ENCODE peak calls at places on chromosomes 2 and 18, in ten cellular contexts. A is cardiac muscle cell, R is PC-3, N is Peyer's patch, M is H1, U is upper lobe of right lung, G is sigmoid colon, C is stomach, F is breast epithelium, Y is psoas muscle. P is an unnamed sample. For H3K4me1, the result is how much of the 10 kb centered on the place peaks cover.

GRCh38 chr2:109030870-109031480 is 42.0 kb upstream of the EDAR start:
- DNase-seq in R (no peak), G (no peak), C (no peak), M (no peak), U (no peak), A (no peak), F (no peak), Y (no peak), N (peak), P (no peak)

GRCh38 chr2:200812122-200813022 is 662 bp downstream of the BZW1 start:
- DNase-seq in M (no peak), A (peak), Y (peak), R (peak), N (peak), F (peak), U (peak), C (peak), G (peak), P (peak)

GRCh38 chr2:235979753-235980459 is 188.3 kb downstream of the GBX2 start:
- DNase-seq in Y (no peak), G (no peak), C (no peak), M (no peak), A (peak), F (no peak), N (no peak), U (no peak), R (no peak), P (no peak)

GRCh38 chr2:131039908-131040660 is 53.2 kb downstream of the FAM168B start:
- DNase-seq in M (no peak), Y (no peak), N (no peak), U (peak), A (no peak), C (no peak), G (peak), F (no peak), R (no peak), P (no peak)

GRCh38 chr2:9673914-9674481 is 43.2 kb upstream of the YWHAQ start:
- DNase-seq in G (no peak), Y (no peak), C (no peak), F (no peak), N (no peak), M (no peak), A (no peak), U (no peak), R (no peak), P (no peak)

GRCh38 chr2:70888925-70889715 is 46.6 kb upstream of the ATP6V1B1 start:
- DNase-seq in U (no peak), F (no peak), C (peak), G (no peak), R (no peak), M (no peak), Y (no peak), N (no peak), A (peak), P (no peak)

GRCh38 chr18:55300469-55301195 is 287.4 kb downstream of the TCF4 start:
- DNase-seq in A (no peak), N (no peak), C (no peak), R (no peak), F (no peak), M (no peak), G (no peak), U (no peak), Y (peak), P (no peak)

GRCh38 chr2:108632748-108633147 is 86.5 kb upstream of the RANBP2 start:
- DNase-seq in G (no peak), C (no peak), F (no peak), M (no peak), U (no peak), N (no peak), A (no peak), R (no peak), Y (no peak), P (no peak)

GRCh38 chr18:4806342-4806741 is 351.2 kb upstream of the DLGAP1 start:
- DNase-seq in C (no peak), N (no peak), U (no peak), G (no peak), F (no peak), R (no peak), A (no peak), M (no peak), Y (no peak), P (no peak)

GRCh38 chr18:23178661-23179081 is 43.4 kb downstream of the CABLES1 start:
- DNase-seq in A (no peak), Y (no peak), C (peak), U (no peak), M (no peak), G (no peak), F (no peak), R (no peak), N (no peak), P (no peak)

GRCh38 chr2:73257425-73258125 is 23.5 kb downstream of the CCT7 start:
- DNase-seq in F (no peak), C (no peak), M (no peak), N (peak), Y (no peak), R (no peak), G (no peak), A (no peak), U (peak), P (no peak)

GRCh38 chr2:127651987-127652550 is 6.1 kb downstream of the GPR17 start:
- DNase-seq in M (no peak), U (no peak), F (no peak), Y (peak), R (no peak), A (peak), N (no peak), G (peak), C (no peak), P (no peak)

GRCh38 chr2:63192889-63193778 is 142.5 kb downstream of the OTX1 start:
- DNase-seq in A (no peak), N (no peak), Y (no peak), G (no peak), M (no peak), R (no peak), C (no peak), U (no peak), F (no peak), P (no peak)

GRCh38 chr2:14524041-14524802 is 108.3 kb upstream of the LRATD1 start:
- DNase-seq in R (peak), C (no peak), N (no peak), A (no peak), G (no peak), M (no peak), Y (no peak), F (no peak), U (no peak), P (peak)

GRCh38 chr2:223262946-223263345 is 211.0 kb downstream of the KCNE4 start:
- DNase-seq in F (no peak), C (no peak), U (no peak), R (peak), A (no peak), M (peak), Y (no peak), G (no peak), N (no peak), P (peak)

GRCh38 chr2:46854260-46854659 is 61.3 kb downstream of the MCFD2 start:
- DNase-seq in M (no peak), A (no peak), Y (no peak), F (no peak), U (no peak), N (no peak), G (peak), R (no peak), C (no peak), P (no peak)

GRCh38 chr2:101124061-101124460 is 27.1 kb downstream of the TBC1D8 start:
- DNase-seq in N (no peak), G (no peak), C (no peak), A (no peak), F (no peak), U (no peak), Y (no peak), M (no peak), R (peak), P (no peak)

GRCh38 chr18:24267878-24268277 is 129.0 kb downstream of the CABYR start:
- DNase-seq in U (no peak), M (no peak), C (no peak), Y (no peak), A (no peak), R (no peak), N (no peak), F (no peak), G (no peak), P (no peak)
- H3K4me1 ChIP-seq in U (under half), M (under half), C (half or more), Y (under half), A (under half), R (under half), N (under half), F (under half), G (under half), P (under half)

DNA sequence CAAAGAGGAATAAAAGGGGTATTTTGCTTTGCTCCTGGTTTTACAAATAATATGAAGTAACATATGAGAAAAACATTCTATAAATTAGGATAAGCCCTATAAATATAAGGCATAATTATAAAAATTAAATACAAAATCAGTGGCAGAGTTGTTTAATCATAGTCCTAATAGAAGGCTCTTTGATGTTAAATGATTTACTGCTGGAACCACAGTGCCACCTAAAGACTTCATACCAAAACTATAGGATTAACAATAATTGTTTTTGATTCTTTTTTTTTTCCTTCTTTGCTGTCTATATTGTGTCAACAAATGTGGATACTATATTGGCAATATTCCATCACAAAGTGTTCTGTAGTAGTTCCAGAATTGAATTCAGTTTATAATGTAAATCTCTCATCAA is 837.7 kb upstream of the SLC39A10 start:
- DNase-seq in C (no peak), U (no peak), N (no peak), R (peak), G (no peak), M (no peak), F (no peak), Y (no peak), A (peak), P (peak)
- TF ChIP-seq CTCF in C (no peak), U (no peak), N (no peak), R (peak), G (no peak), M (peak), F (no peak), Y (no peak), A (no peak), P (peak)

GRCh38 chr2:238262496-238263122 is 22.8 kb upstream of the HES6 start:
- DNase-seq in G (peak), F (no peak), U (no peak), Y (peak), R (no peak), M (no peak), A (no peak), N (no peak), C (no peak), P (no peak)
- H3K27ac ChIP-seq in G (peak), F (peak), U (peak), Y (peak), R (no peak), M (no peak), A (no peak), N (peak), C (peak), P (no peak)

GRCh38 chr2:233241803-233242202 is 9.7 kb upstream of the ATG16L1 start:
- DNase-seq in U (no peak), C (peak), F (no peak), M (no peak), G (no peak), R (peak), N (no peak), Y (no peak), A (no peak), P (no peak)
- H3K4me1 ChIP-seq in U (under half), C (under half), F (under half), M (under half), G (under half), R (half or more), N (under half), Y (under half), A (under half), P (under half)

GRCh38 chr2:79993144-79993543 is 311.4 kb downstream of the LRRTM1 start:
- DNase-seq in F (peak), G (no peak), N (no peak), C (no peak), R (no peak), M (no peak), A (no peak), U (no peak), Y (no peak), P (no peak)
- TF ChIP-seq CTCF in F (no peak), G (no peak), N (no peak), C (no peak), R (no peak), M (no peak), A (no peak), U (no peak), Y (no peak), P (no peak)

GRCh38 chr2:152426801-152427200 is 91.8 kb downstream of the FMNL2 start:
- DNase-seq in C (no peak), F (no peak), A (no peak), N (no peak), M (no peak), Y (no peak), G (no peak), R (peak), U (no peak), P (peak)
- H3K27ac ChIP-seq in C (no peak), F (no peak), A (no peak), N (no peak), M (no peak), Y (no peak), G (no peak), R (no peak), U (no peak), P (peak)